ENCODE peak calls at places on chromosomes 16 and 17, in eight cellular contexts. U is endodermal cell, H is neural crest cell, S is tibial nerve, Z is fibroblast of the aortic adventitia, T is HCT116, J is cardiac fibroblast, V is Peyer's patch. G is an unnamed sample.

GRCh38 chr16:81885976-81886586 is 107.0 kb downstream of the PLCG2 start:
- DNase-seq in H (peak; percentile 42), J (peak; percentile 51), S (no peak), U (peak; percentile 83), V (no peak), Z (peak; percentile 22), T (peak; percentile 40), G (peak; percentile 66)

GRCh38 chr17:40341808-40342574 is 22.5 kb downstream of the GJD3 start:
- DNase-seq in J (peak; percentile 60), V (peak; percentile 64), U (peak; percentile 96), S (peak; percentile 77), H (no peak), T (no peak), Z (peak; percentile 57), G (peak; percentile 64)

GRCh38 chr17:76577876-76578275 is 7.8 kb downstream of the ST6GALNAC2 start:
- DNase-seq in Z (no peak), H (no peak), V (no peak), S (no peak), U (no peak), J (no peak), T (no peak), G (no peak)

GRCh38 chr17:16954541-16954940 is 17.4 kb downstream of the TNFRSF13B start:
- DNase-seq in T (no peak), U (peak; percentile 19), V (no peak), S (no peak), Z (no peak), H (no peak), J (no peak), G (no peak)

GRCh38 chr17:76390003-76390421 is 5.6 kb downstream of the SPHK1 start:
- DNase-seq in H (no peak), S (no peak), U (no peak), V (no peak), Z (no peak), T (no peak), J (peak; percentile 47), G (no peak)

GRCh38 chr17:78117027-78117981 is 11.3 kb downstream of the TMC6 start:
- DNase-seq in H (no peak), V (no peak), T (no peak), S (no peak), U (peak; percentile 88), Z (no peak), J (no peak), G (no peak)

GRCh38 chr17:38914741-38915638 is 10.4 kb upstream of the LASP1NB start:
- DNase-seq in T (no peak), H (no peak), Z (no peak), V (peak; percentile 3), S (no peak), J (no peak), U (peak; percentile 86), G (no peak)

GRCh38 chr16:29994613-29995329 is 646 bp downstream of the HIRIP3 start:
- DNase-seq in H (no peak), V (peak; percentile 73), U (no peak), J (peak; percentile 74), Z (peak; percentile 37), S (peak; percentile 39), T (no peak), G (peak; percentile 84)

GRCh38 chr16:74742051-74742481 is 32.6 kb downstream of the FA2H start:
- DNase-seq in H (no peak), J (no peak), V (no peak), S (no peak), T (no peak), Z (peak; percentile 41), U (no peak), G (no peak)

GRCh38 chr16:69217433-69217832 is 30.5 kb downstream of the SNTB2 start:
- DNase-seq in Z (peak; percentile 71), T (no peak), U (no peak), J (peak; percentile 61), H (no peak), S (no peak), V (no peak), G (no peak)

GRCh38 chr16:67967956-67968439 is 439 bp downstream of the SLC12A4 start:
- DNase-seq in T (no peak), Z (peak; percentile 32), H (no peak), V (no peak), S (no peak), J (peak; percentile 30), U (peak; percentile 67), G (peak; percentile 69)

GRCh38 chr17:50322271-50322670 is 23.7 kb upstream of the XYLT2 start:
- DNase-seq in H (no peak), U (no peak), S (no peak), T (no peak), Z (peak; percentile 26), J (no peak), V (no peak), G (no peak)

GRCh38 chr16:65833171-65833871 is 533.2 kb upstream of the CDH5 start:
- DNase-seq in Z (peak; percentile 89), V (no peak), H (no peak), T (no peak), S (peak; percentile 36), J (peak; percentile 19), U (no peak), G (no peak)

GRCh38 chr16:11298143-11298900 is 17.2 kb upstream of the PRM1 start:
- DNase-seq in U (no peak), Z (no peak), J (no peak), H (no peak), S (no peak), V (no peak), T (no peak), G (no peak)

DNA sequence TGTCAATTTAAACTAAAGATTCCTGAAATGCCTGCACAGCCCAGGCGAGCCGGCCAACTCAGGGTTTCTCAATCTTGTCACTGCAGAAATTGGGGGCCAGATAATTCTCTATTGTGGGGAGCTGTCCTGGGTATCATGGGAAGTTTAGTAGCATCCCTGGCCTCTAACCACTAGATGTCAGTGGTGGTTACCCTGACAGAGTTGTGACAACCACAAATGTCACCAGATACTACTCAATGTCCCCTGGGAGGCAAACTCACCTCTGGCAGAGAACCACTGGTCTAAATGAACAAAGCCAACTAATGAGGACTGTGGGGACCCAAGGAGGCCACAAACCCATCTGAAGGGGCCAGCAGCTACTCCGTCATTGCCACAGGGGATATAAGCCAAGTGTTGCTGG is 90.9 kb downstream of the MYH11 start:
- DNase-seq in S (peak; percentile 27), U (peak; percentile 76), V (peak; percentile 24), T (peak; percentile 55), H (peak; percentile 20), Z (peak; percentile 40), J (peak; percentile 59), G (peak; percentile 81)
- TF ChIP-seq CTCF in S (peak; percentile 55), U (peak; percentile 81), V (peak; percentile 59), T (peak; percentile 81), H (peak; percentile 70), Z (peak; percentile 77), J (peak; percentile 75), G (peak; percentile 80)

GRCh38 chr17:59415397-59415796 is 83.9 kb downstream of the YPEL2 start:
- DNase-seq in T (no peak), Z (no peak), S (no peak), J (no peak), U (no peak), V (no peak), H (no peak), G (no peak)
- TF ChIP-seq CTCF in T (no peak), Z (no peak), S (no peak), J (no peak), U (no peak), V (no peak), H (no peak), G (no peak)

GRCh38 chr16:86046026-86046713 is 147.2 kb downstream of the IRF8 start:
- DNase-seq in V (no peak), S (no peak), T (no peak), J (no peak), H (no peak), U (peak; percentile 48), Z (no peak), G (no peak)

GRCh38 chr16:86045601-86045971 is 146.6 kb downstream of the IRF8 start:
- DNase-seq in J (no peak), U (peak; percentile 30), H (no peak), T (no peak), Z (no peak), V (no peak), S (no peak), G (no peak)

GRCh38 chr16:86044881-86045600 is 146.1 kb downstream of the IRF8 start:
- DNase-seq in S (no peak), H (no peak), V (peak; percentile 42), U (peak; percentile 47), Z (no peak), J (no peak), T (no peak), G (no peak)

GRCh38 chr16:86042996-86043725 is 144.2 kb downstream of the IRF8 start:
- DNase-seq in S (no peak), U (peak; percentile 29), V (no peak), J (no peak), Z (no peak), H (no peak), T (no peak), G (no peak)

DNA sequence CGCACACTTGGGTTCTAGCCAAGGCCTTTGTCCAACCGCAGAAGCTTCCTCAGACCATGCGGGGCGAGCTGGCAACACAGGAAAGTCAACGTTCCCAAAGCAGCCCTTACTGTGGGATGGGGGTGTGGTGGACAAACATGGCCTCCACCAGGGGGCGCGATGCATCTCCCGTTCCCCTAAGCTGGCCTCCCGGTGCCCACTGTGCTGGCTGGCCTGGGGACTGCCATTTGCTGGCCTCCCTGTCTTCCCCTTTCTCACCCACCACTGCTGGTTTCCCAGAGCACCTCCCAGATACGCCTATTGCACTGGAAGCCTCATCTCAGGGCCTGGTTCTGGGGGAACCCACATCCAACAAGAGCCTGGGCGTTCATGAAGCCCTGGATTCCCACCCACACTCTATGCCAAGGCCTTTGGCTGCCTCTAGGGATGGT is 145.3 kb downstream of the IRF8 start:
- DNase-seq in H (peak; percentile 73), Z (peak; percentile 52), S (no peak), V (peak; percentile 22), U (peak; percentile 93), T (peak; percentile 57), J (peak; percentile 24), G (peak; percentile 84)
- TF ChIP-seq CTCF in H (peak; percentile 65), Z (peak; percentile 63), S (peak; percentile 14), V (peak; percentile 42), U (peak; percentile 89), T (peak; percentile 66), J (peak; percentile 44), G (peak; percentile 48)

GRCh38 chr16:49115956-49116355 is 165.7 kb downstream of the CBLN1 start:
- DNase-seq in U (no peak), H (no peak), J (no peak), Z (no peak), S (no peak), V (no peak), T (no peak), G (no peak)
- TF ChIP-seq CTCF in U (no peak), H (no peak), J (no peak), Z (no peak), S (no peak), V (no peak), T (no peak), G (no peak)

DNA sequence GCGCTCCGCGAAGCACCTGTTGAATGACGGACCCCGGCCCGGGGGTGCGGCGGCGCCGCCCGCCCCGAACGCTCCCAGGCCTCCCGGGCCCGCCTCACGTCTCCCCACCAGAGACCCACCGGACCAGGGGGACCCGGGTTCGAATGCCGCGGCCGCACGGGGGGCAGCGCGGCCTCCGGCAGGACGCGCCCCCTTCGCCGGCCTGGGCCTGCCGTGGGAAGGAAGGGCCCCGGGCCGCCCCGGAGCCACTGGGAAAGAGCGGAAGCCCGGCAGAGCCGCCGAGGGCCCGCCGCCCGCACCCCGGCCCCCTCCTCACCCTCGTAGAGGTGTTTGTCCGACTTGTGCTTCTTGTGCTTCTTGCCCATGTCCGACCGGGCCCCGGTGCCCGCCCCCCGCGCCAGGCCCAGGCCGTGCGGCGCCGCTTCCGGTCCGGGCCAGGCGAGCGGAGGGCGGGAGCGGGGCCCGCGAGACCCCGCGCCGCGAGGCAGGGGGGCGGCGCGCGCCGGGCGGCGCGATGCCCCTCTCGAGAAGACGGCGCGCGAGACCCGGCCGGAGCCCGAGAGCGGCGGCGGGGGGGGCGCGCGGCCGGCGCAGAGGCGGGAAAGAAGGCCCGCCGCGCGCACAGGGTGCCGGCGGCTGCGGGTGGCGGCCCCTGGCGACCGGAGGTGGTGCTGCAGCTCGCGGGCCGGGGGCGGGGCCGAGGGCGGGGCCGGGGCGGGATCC is at the start of gene BRD7:
- DNase-seq in T (no peak), J (peak; percentile 43), V (peak; percentile 43), Z (peak; percentile 28), U (peak; percentile 90), H (peak; percentile 72), S (peak; percentile 27), G (peak; percentile 94)
- TF ChIP-seq CTCF in T (no peak), J (peak; percentile 22), V (peak; percentile 50), Z (peak; percentile 49), U (peak; percentile 59), H (peak; percentile 62), S (peak; percentile 97), G (peak; percentile 81)